ENCODE peak calls at places on chromosomes 12 and 14, in seven cellular contexts. One of them, this sample, is unnamed.

GRCh38 chr12:113396200-113396599 is 7.5 kb downstream of the SDS start:
- DNase-seq in HCT116: no peak
- DNase-seq in HL-60: no peak
- DNase-seq in neural progenitor cell: no peak
- DNase-seq in CD8-positive, alpha-beta T cell: no peak
- DNase-seq in ascending aorta: no peak
- DNase-seq in stomach: no peak
- DNase-seq in this sample: no peak

GRCh38 chr12:71763682-71764379 is 9.2 kb downstream of the RAB21 start:
- DNase-seq in HCT116: no peak
- DNase-seq in HL-60: no peak
- DNase-seq in neural progenitor cell: no peak
- DNase-seq in CD8-positive, alpha-beta T cell: no peak
- DNase-seq in ascending aorta: no peak
- DNase-seq in stomach: no peak
- DNase-seq in this sample: no peak

GRCh38 chr14:69090187-69090789 is 62.6 kb downstream of the DCAF5 start:
- DNase-seq in HCT116: peak
- DNase-seq in HL-60: peak
- DNase-seq in neural progenitor cell: peak
- DNase-seq in CD8-positive, alpha-beta T cell: no peak
- DNase-seq in ascending aorta: no peak
- DNase-seq in stomach: no peak
- DNase-seq in this sample: peak

GRCh38 chr14:71321556-71322315 is 414.5 kb downstream of the PCNX1 start:
- DNase-seq in HCT116: peak
- DNase-seq in HL-60: no peak
- DNase-seq in neural progenitor cell: peak
- DNase-seq in CD8-positive, alpha-beta T cell: no peak
- DNase-seq in ascending aorta: no peak
- DNase-seq in stomach: no peak
- DNase-seq in this sample: peak

GRCh38 chr14:82776958-82777357 is 1243.3 kb upstream of the SEL1L start:
- DNase-seq in HCT116: no peak
- DNase-seq in HL-60: no peak
- DNase-seq in neural progenitor cell: no peak
- DNase-seq in CD8-positive, alpha-beta T cell: no peak
- DNase-seq in ascending aorta: no peak
- DNase-seq in stomach: no peak
- DNase-seq in this sample: no peak

GRCh38 chr14:63986789-63987533 is 134.2 kb downstream of the SYNE2 start:
- DNase-seq in HCT116: no peak
- DNase-seq in HL-60: no peak
- DNase-seq in neural progenitor cell: no peak
- DNase-seq in CD8-positive, alpha-beta T cell: no peak
- DNase-seq in ascending aorta: no peak
- DNase-seq in stomach: no peak
- DNase-seq in this sample: no peak

GRCh38 chr12:49014547-49014946 is 4.0 kb downstream of the PRKAG1 start:
- DNase-seq in HCT116: no peak
- DNase-seq in HL-60: no peak
- DNase-seq in neural progenitor cell: no peak
- DNase-seq in CD8-positive, alpha-beta T cell: no peak
- DNase-seq in ascending aorta: no peak
- DNase-seq in stomach: no peak
- DNase-seq in this sample: peak

GRCh38 chr12:82694970-82695369 is 8.3 kb downstream of the TMTC2 start:
- DNase-seq in HCT116: no peak
- DNase-seq in HL-60: no peak
- DNase-seq in neural progenitor cell: no peak
- DNase-seq in CD8-positive, alpha-beta T cell: no peak
- DNase-seq in ascending aorta: no peak
- DNase-seq in stomach: no peak
- DNase-seq in this sample: peak

GRCh38 chr12:22360772-22361171 is 26.3 kb upstream of the ST8SIA1 start:
- DNase-seq in HCT116: no peak
- DNase-seq in HL-60: peak
- DNase-seq in neural progenitor cell: no peak
- DNase-seq in CD8-positive, alpha-beta T cell: no peak
- DNase-seq in ascending aorta: no peak
- DNase-seq in stomach: no peak
- DNase-seq in this sample: no peak

GRCh38 chr12:6416596-6416995 is 28.2 kb upstream of the CD27 start:
- DNase-seq in HCT116: no peak
- DNase-seq in HL-60: peak
- DNase-seq in neural progenitor cell: no peak
- DNase-seq in CD8-positive, alpha-beta T cell: no peak
- DNase-seq in ascending aorta: no peak
- DNase-seq in stomach: no peak
- DNase-seq in this sample: no peak

GRCh38 chr12:42790761-42791151 is 201.2 kb upstream of the PRICKLE1 start:
- DNase-seq in HCT116: peak
- DNase-seq in HL-60: no peak
- DNase-seq in neural progenitor cell: no peak
- DNase-seq in CD8-positive, alpha-beta T cell: no peak
- DNase-seq in ascending aorta: no peak
- DNase-seq in stomach: no peak
- DNase-seq in this sample: peak

GRCh38 chr12:93419388-93420034 is 22.2 kb downstream of the UBE2N start:
- DNase-seq in HCT116: no peak
- DNase-seq in HL-60: no peak
- DNase-seq in neural progenitor cell: peak
- DNase-seq in CD8-positive, alpha-beta T cell: no peak
- DNase-seq in ascending aorta: no peak
- DNase-seq in stomach: no peak
- DNase-seq in this sample: peak

GRCh38 chr14:93970589-93970966 is 5.8 kb downstream of the ASB2 start:
- DNase-seq in HCT116: peak
- DNase-seq in HL-60: peak
- DNase-seq in neural progenitor cell: peak
- DNase-seq in CD8-positive, alpha-beta T cell: peak
- DNase-seq in ascending aorta: no peak
- DNase-seq in stomach: peak
- DNase-seq in this sample: no peak

GRCh38 chr12:114698566-114699163 is 14.7 kb upstream of the TBX3 start:
- DNase-seq in HCT116: no peak
- DNase-seq in HL-60: no peak
- DNase-seq in neural progenitor cell: no peak
- DNase-seq in CD8-positive, alpha-beta T cell: no peak
- DNase-seq in ascending aorta: no peak
- DNase-seq in stomach: no peak
- DNase-seq in this sample: no peak

GRCh38 chr14:104224516-104225281 is 86.3 kb downstream of the KIF26A start:
- DNase-seq in HCT116: no peak
- DNase-seq in HL-60: no peak
- DNase-seq in neural progenitor cell: peak
- DNase-seq in CD8-positive, alpha-beta T cell: peak
- DNase-seq in ascending aorta: no peak
- DNase-seq in stomach: no peak
- DNase-seq in this sample: no peak

GRCh38 chr12:126807312-126807711 is 1459.7 kb upstream of the TMEM132C start:
- DNase-seq in HCT116: no peak
- DNase-seq in HL-60: no peak
- DNase-seq in neural progenitor cell: no peak
- DNase-seq in CD8-positive, alpha-beta T cell: no peak
- DNase-seq in ascending aorta: no peak
- DNase-seq in stomach: no peak
- DNase-seq in this sample: no peak

GRCh38 chr14:52018252-52018651 is 28.9 kb downstream of the RTRAF start:
- DNase-seq in HCT116: no peak
- DNase-seq in HL-60: no peak
- DNase-seq in neural progenitor cell: no peak
- DNase-seq in CD8-positive, alpha-beta T cell: no peak
- DNase-seq in ascending aorta: no peak
- DNase-seq in stomach: no peak
- DNase-seq in this sample: no peak

GRCh38 chr14:49857427-49858003 is 4.9 kb upstream of the NEMF start:
- DNase-seq in HCT116: no peak
- DNase-seq in HL-60: no peak
- DNase-seq in neural progenitor cell: no peak
- DNase-seq in CD8-positive, alpha-beta T cell: no peak
- DNase-seq in ascending aorta: no peak
- DNase-seq in stomach: no peak
- DNase-seq in this sample: peak
- H3K27ac ChIP-seq in HCT116: no peak
- H3K27ac ChIP-seq in HL-60: no peak
- H3K27ac ChIP-seq in neural progenitor cell: no peak
- H3K27ac ChIP-seq in CD8-positive, alpha-beta T cell: no peak
- H3K27ac ChIP-seq in ascending aorta: no peak
- H3K27ac ChIP-seq in stomach: no peak
- H3K27ac ChIP-seq in this sample: peak

GRCh38 chr12:57627504-57628279 is 5.3 kb downstream of the B4GALNT1 start:
- DNase-seq in HCT116: no peak
- DNase-seq in HL-60: peak
- DNase-seq in neural progenitor cell: peak
- DNase-seq in CD8-positive, alpha-beta T cell: no peak
- DNase-seq in ascending aorta: no peak
- DNase-seq in stomach: no peak
- DNase-seq in this sample: no peak

GRCh38 chr12:57624441-57625220 is 8.4 kb downstream of the B4GALNT1 start:
- DNase-seq in HCT116: no peak
- DNase-seq in HL-60: no peak
- DNase-seq in neural progenitor cell: no peak
- DNase-seq in CD8-positive, alpha-beta T cell: no peak
- DNase-seq in ascending aorta: no peak
- DNase-seq in stomach: no peak
- DNase-seq in this sample: no peak

GRCh38 chr12:57626929-57627445 is 6.0 kb downstream of the B4GALNT1 start:
- DNase-seq in HCT116: no peak
- DNase-seq in HL-60: no peak
- DNase-seq in neural progenitor cell: no peak
- DNase-seq in CD8-positive, alpha-beta T cell: no peak
- DNase-seq in ascending aorta: no peak
- DNase-seq in stomach: no peak
- DNase-seq in this sample: no peak

GRCh38 chr12:57625261-57626032 is 7.6 kb downstream of the B4GALNT1 start:
- DNase-seq in HCT116: no peak
- DNase-seq in HL-60: no peak
- DNase-seq in neural progenitor cell: no peak
- DNase-seq in CD8-positive, alpha-beta T cell: no peak
- DNase-seq in ascending aorta: no peak
- DNase-seq in stomach: no peak
- DNase-seq in this sample: no peak

DNA sequence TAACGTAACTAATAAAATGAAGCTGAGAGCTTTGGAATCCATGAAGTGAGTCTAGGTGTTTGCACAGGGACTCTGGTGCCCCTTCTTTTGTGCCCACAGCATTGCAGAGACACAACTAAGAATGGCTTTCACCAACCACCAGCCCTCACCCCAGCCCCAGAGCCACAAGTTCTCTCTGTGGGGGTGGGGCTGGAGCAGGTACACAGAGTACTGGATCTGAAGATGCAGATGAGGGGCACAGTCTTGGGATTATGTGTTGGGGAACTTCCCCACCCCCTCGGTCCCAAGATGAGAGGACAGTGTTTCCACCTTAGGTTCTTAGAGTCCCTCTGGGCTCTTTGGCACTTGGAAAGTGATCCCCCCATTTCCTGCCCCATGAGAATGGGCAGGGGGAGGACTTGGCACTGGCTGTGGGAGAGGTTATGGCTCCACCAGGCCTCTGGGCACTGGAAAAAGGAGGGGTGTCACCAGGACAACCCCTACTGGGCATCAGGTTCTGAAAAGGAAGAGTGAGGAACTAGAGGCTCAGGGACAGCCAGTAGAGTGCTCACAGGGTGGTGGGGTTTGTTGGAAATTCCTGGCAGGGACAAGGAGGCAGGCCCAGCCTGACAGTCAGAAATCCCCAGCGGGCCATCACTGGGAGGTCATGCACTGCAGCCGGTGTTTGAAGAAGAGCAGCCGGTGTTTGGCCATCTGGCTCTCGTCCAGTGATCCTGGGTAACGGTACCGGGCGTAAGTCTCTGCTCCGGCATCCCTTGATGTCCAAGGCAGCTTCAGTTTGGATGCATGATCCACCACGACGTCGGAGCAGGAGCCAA is 6.7 kb downstream of the B4GALNT1 start:
- DNase-seq in HCT116: no peak
- DNase-seq in HL-60: no peak
- DNase-seq in neural progenitor cell: no peak
- DNase-seq in CD8-positive, alpha-beta T cell: no peak
- DNase-seq in ascending aorta: no peak
- DNase-seq in stomach: no peak
- DNase-seq in this sample: no peak
- H3K4me3 ChIP-seq in HCT116: no peak
- H3K4me3 ChIP-seq in HL-60: no peak
- H3K4me3 ChIP-seq in neural progenitor cell: no peak
- H3K4me3 ChIP-seq in CD8-positive, alpha-beta T cell: no peak
- H3K4me3 ChIP-seq in ascending aorta: no peak
- H3K4me3 ChIP-seq in stomach: no peak
- H3K4me3 ChIP-seq in this sample: no peak

GRCh38 chr12:2385529-2385928 is 332.7 kb downstream of the CACNA1C start:
- DNase-seq in HCT116: no peak
- DNase-seq in HL-60: no peak
- DNase-seq in neural progenitor cell: no peak
- DNase-seq in CD8-positive, alpha-beta T cell: no peak
- DNase-seq in ascending aorta: peak
- DNase-seq in stomach: no peak
- DNase-seq in this sample: no peak
- H3K27ac ChIP-seq in HCT116: no peak
- H3K27ac ChIP-seq in HL-60: no peak
- H3K27ac ChIP-seq in neural progenitor cell: no peak
- H3K27ac ChIP-seq in CD8-positive, alpha-beta T cell: no peak
- H3K27ac ChIP-seq in ascending aorta: peak
- H3K27ac ChIP-seq in stomach: no peak
- H3K27ac ChIP-seq in this sample: no peak

GRCh38 chr12:124564232-124564958 is 3.0 kb downstream of the NCOR2 start:
- DNase-seq in HCT116: no peak
- DNase-seq in HL-60: no peak
- DNase-seq in neural progenitor cell: peak
- DNase-seq in CD8-positive, alpha-beta T cell: no peak
- DNase-seq in ascending aorta: no peak
- DNase-seq in stomach: no peak
- DNase-seq in this sample: no peak
- H3K4me3 ChIP-seq in HCT116: no peak
- H3K4me3 ChIP-seq in HL-60: no peak
- H3K4me3 ChIP-seq in neural progenitor cell: peak
- H3K4me3 ChIP-seq in CD8-positive, alpha-beta T cell: no peak
- H3K4me3 ChIP-seq in ascending aorta: peak
- H3K4me3 ChIP-seq in stomach: peak
- H3K4me3 ChIP-seq in this sample: peak

GRCh38 chr14:61718039-61718438 is 22.7 kb downstream of the HIF1A start:
- DNase-seq in HCT116: no peak
- DNase-seq in HL-60: no peak
- DNase-seq in neural progenitor cell: peak
- DNase-seq in CD8-positive, alpha-beta T cell: no peak
- DNase-seq in ascending aorta: no peak
- DNase-seq in stomach: no peak
- DNase-seq in this sample: no peak
- H3K27ac ChIP-seq in HCT116: no peak
- H3K27ac ChIP-seq in HL-60: no peak
- H3K27ac ChIP-seq in neural progenitor cell: no peak
- H3K27ac ChIP-seq in CD8-positive, alpha-beta T cell: no peak
- H3K27ac ChIP-seq in ascending aorta: no peak
- H3K27ac ChIP-seq in stomach: no peak
- H3K27ac ChIP-seq in this sample: peak

GRCh38 chr14:43184540-43184939 is 1322.5 kb downstream of the FSCB start:
- DNase-seq in HCT116: no peak
- DNase-seq in HL-60: no peak
- DNase-seq in neural progenitor cell: peak
- DNase-seq in CD8-positive, alpha-beta T cell: no peak
- DNase-seq in ascending aorta: no peak
- DNase-seq in stomach: no peak
- DNase-seq in this sample: no peak

GRCh38 chr14:43183916-43184315 is 1323.2 kb downstream of the FSCB start:
- DNase-seq in HCT116: no peak
- DNase-seq in HL-60: no peak
- DNase-seq in neural progenitor cell: no peak
- DNase-seq in CD8-positive, alpha-beta T cell: no peak
- DNase-seq in ascending aorta: no peak
- DNase-seq in stomach: no peak
- DNase-seq in this sample: no peak
- H3K4me3 ChIP-seq in HCT116: no peak
- H3K4me3 ChIP-seq in HL-60: no peak
- H3K4me3 ChIP-seq in neural progenitor cell: no peak
- H3K4me3 ChIP-seq in CD8-positive, alpha-beta T cell: no peak
- H3K4me3 ChIP-seq in ascending aorta: no peak
- H3K4me3 ChIP-seq in stomach: no peak
- H3K4me3 ChIP-seq in this sample: no peak

This sample was measured in cardiac muscle cell.